ENCODE peak calls at places on chromosomes 11 and 22, in ten cellular contexts. R is colonic mucosa; N is lower leg skin; Z is uterus; T is IMR-90; D is AG04450; P is AG10803; H is mucosa of descending colon; M is pancreas; Q is CD8-positive, alpha-beta T cell. L is an unnamed sample.

GRCh38 chr22:32127904-32128303 is 31.2 kb downstream of the C22orf42 start:
- DNase-seq in R (no peak), N (no peak), Z (no peak), T (no peak), D (no peak), P (no peak), H (no peak), M (no peak), Q (no peak), L (no peak)

GRCh38 chr22:25564979-25565677 is 653 bp downstream of the GRK3 start:
- DNase-seq in R (peak), N (peak), Z (peak), T (no peak), D (no peak), P (no peak), H (peak), M (peak), Q (no peak), L (no peak)

GRCh38 chr22:22214819-22215329 is 29.7 kb upstream of the VPREB1 start:
- DNase-seq in R (no peak), N (no peak), Z (no peak), T (no peak), D (no peak), P (no peak), H (no peak), M (no peak), Q (no peak), L (no peak)

GRCh38 chr11:85875505-85875904 is 20.3 kb downstream of the CCDC83 start:
- DNase-seq in R (no peak), N (no peak), Z (no peak), T (peak), D (no peak), P (peak), H (no peak), M (no peak), Q (no peak), L (peak)

GRCh38 chr22:33073989-33074391 is 15.8 kb upstream of the SYN3 start:
- DNase-seq in R (no peak), N (no peak), Z (no peak), T (no peak), D (no peak), P (no peak), H (no peak), M (no peak), Q (no peak), L (peak)

GRCh38 chr11:78801161-78801884 is 226.7 kb upstream of the NARS2 start:
- DNase-seq in R (peak), N (no peak), Z (peak), T (peak), D (peak), P (peak), H (no peak), M (no peak), Q (no peak), L (peak)

GRCh38 chr22:45155050-45155840 is 8.5 kb upstream of the NUP50 start:
- DNase-seq in R (no peak), N (no peak), Z (no peak), T (peak), D (no peak), P (peak), H (no peak), M (no peak), Q (no peak), L (peak)

GRCh38 chr11:14644396-14645246 is 1.0 kb downstream of the PDE3B start:
- DNase-seq in R (peak), N (peak), Z (no peak), T (no peak), D (no peak), P (no peak), H (peak), M (peak), Q (peak), L (peak)

GRCh38 chr11:111772535-111772934 is 6.3 kb upstream of the PPP2R1B start:
- DNase-seq in R (no peak), N (no peak), Z (no peak), T (no peak), D (no peak), P (no peak), H (no peak), M (no peak), Q (no peak), L (no peak)

GRCh38 chr11:133474461-133474860 is 57.8 kb downstream of the OPCML start:
- DNase-seq in R (no peak), N (no peak), Z (no peak), T (no peak), D (no peak), P (no peak), H (no peak), M (no peak), Q (no peak), L (no peak)

GRCh38 chr11:2929880-2930704 is 872 bp upstream of the PHLDA2 start:
- DNase-seq in R (peak), N (no peak), Z (no peak), T (peak), D (peak), P (peak), H (peak), M (peak), Q (no peak), L (peak)

GRCh38 chr11:71518506-71519471 is 8.3 kb upstream of the KRTAP5-7 start:
- DNase-seq in R (no peak), N (peak), Z (no peak), T (no peak), D (no peak), P (no peak), H (no peak), M (no peak), Q (no peak), L (no peak)

GRCh38 chr11:58958500-58958899 is 19.2 kb downstream of the GLYATL1 start:
- DNase-seq in R (peak), N (no peak), Z (no peak), T (no peak), D (no peak), P (peak), H (peak), M (no peak), Q (peak), L (peak)

GRCh38 chr11:6618117-6619020 is 853 bp downstream of the TPP1 start:
- DNase-seq in R (peak), N (no peak), Z (peak), T (peak), D (peak), P (peak), H (peak), M (peak), Q (peak), L (peak)

GRCh38 chr11:102377891-102378290 is 30.9 kb downstream of the BIRC2 start:
- DNase-seq in R (no peak), N (no peak), Z (no peak), T (no peak), D (no peak), P (no peak), H (no peak), M (no peak), Q (no peak), L (no peak)

GRCh38 chr11:12284321-12285050 is 92.9 kb upstream of the PARVA start:
- DNase-seq in R (peak), N (peak), Z (no peak), T (peak), D (peak), P (peak), H (no peak), M (no peak), Q (no peak), L (peak)

GRCh38 chr11:112656772-112657428 is 304.3 kb upstream of the NCAM1 start:
- DNase-seq in R (no peak), N (no peak), Z (no peak), T (peak), D (no peak), P (peak), H (no peak), M (no peak), Q (no peak), L (peak)

GRCh38 chr22:29152381-29153138 is 53.1 kb upstream of the EMID1 start:
- DNase-seq in R (peak), N (no peak), Z (no peak), T (no peak), D (no peak), P (no peak), H (peak), M (no peak), Q (no peak), L (peak)

GRCh38 chr11:133712235-133712634 is 133.1 kb downstream of the SPATA19 start:
- DNase-seq in R (no peak), N (peak), Z (no peak), T (no peak), D (no peak), P (no peak), H (no peak), M (no peak), Q (no peak), L (no peak)

GRCh38 chr11:2483426-2483825 is 38.6 kb downstream of the KCNQ1 start:
- DNase-seq in R (no peak), N (no peak), Z (no peak), T (no peak), D (no peak), P (no peak), H (no peak), M (no peak), Q (peak), L (no peak)

GRCh38 chr22:35306350-35306967 is 6.8 kb downstream of the TOM1 start:
- DNase-seq in R (no peak), N (no peak), Z (no peak), T (no peak), D (no peak), P (no peak), H (no peak), M (no peak), Q (no peak), L (peak)

GRCh38 chr22:44620129-44620840 is 81.7 kb upstream of the PRR5 start:
- DNase-seq in R (peak), N (peak), Z (peak), T (peak), D (no peak), P (peak), H (peak), M (no peak), Q (peak), L (peak)

GRCh38 chr22:24772493-24773220 is 1.9 kb downstream of the PIWIL3 start:
- DNase-seq in R (no peak), N (peak), Z (no peak), T (peak), D (no peak), P (peak), H (no peak), M (no peak), Q (no peak), L (peak)

GRCh38 chr22:48153726-48154125 is 1391.3 kb downstream of the TBC1D22A start:
- DNase-seq in R (peak), N (peak), Z (no peak), T (no peak), D (no peak), P (no peak), H (peak), M (no peak), Q (no peak), L (no peak)

GRCh38 chr11:21794306-21794705 is 398.6 kb upstream of the ANO5 start:
- DNase-seq in R (no peak), N (no peak), Z (no peak), T (no peak), D (no peak), P (no peak), H (no peak), M (no peak), Q (no peak), L (no peak)

GRCh38 chr11:120590472-120590871 is 78.9 kb downstream of the GRIK4 start:
- DNase-seq in R (no peak), N (no peak), Z (no peak), T (peak), D (no peak), P (no peak), H (no peak), M (no peak), Q (no peak), L (no peak)

GRCh38 chr11:67544591-67545242 is 21.5 kb upstream of the CABP2 start:
- DNase-seq in R (peak), N (no peak), Z (no peak), T (no peak), D (no peak), P (no peak), H (no peak), M (no peak), Q (no peak), L (peak)

GRCh38 chr22:45994516-45995404 is 17.8 kb upstream of the WNT7B start:
- DNase-seq in R (peak), N (peak), Z (peak), T (peak), D (no peak), P (peak), H (peak), M (peak), Q (peak), L (peak)

GRCh38 chr11:124080319-124081001 is 34.8 kb upstream of the VWA5A start:
- DNase-seq in R (no peak), N (no peak), Z (no peak), T (no peak), D (no peak), P (no peak), H (no peak), M (no peak), Q (no peak), L (peak)

GRCh38 chr11:114162719-114163123 is 103.2 kb downstream of the ZBTB16 start:
- DNase-seq in R (peak), N (peak), Z (peak), T (peak), D (peak), P (peak), H (peak), M (peak), Q (no peak), L (peak)

GRCh38 chr22:35044607-35045390 is 21.2 kb upstream of the ISX start:
- DNase-seq in R (no peak), N (no peak), Z (no peak), T (no peak), D (no peak), P (no peak), H (no peak), M (no peak), Q (no peak), L (no peak)

GRCh38 chr11:2885676-2886081 is at the start of gene CDKN1C:
- DNase-seq in R (peak), N (peak), Z (peak), T (peak), D (no peak), P (peak), H (peak), M (peak), Q (peak), L (peak)

GRCh38 chr11:114180301-114181055 is 115.7 kb upstream of the NNMT start:
- DNase-seq in R (peak), N (no peak), Z (peak), T (no peak), D (no peak), P (no peak), H (peak), M (no peak), Q (no peak), L (no peak)

GRCh38 chr11:66262191-66262590 is 6.2 kb upstream of the RAB1B start:
- DNase-seq in R (no peak), N (no peak), Z (no peak), T (no peak), D (no peak), P (no peak), H (no peak), M (peak), Q (no peak), L (no peak)

DNA sequence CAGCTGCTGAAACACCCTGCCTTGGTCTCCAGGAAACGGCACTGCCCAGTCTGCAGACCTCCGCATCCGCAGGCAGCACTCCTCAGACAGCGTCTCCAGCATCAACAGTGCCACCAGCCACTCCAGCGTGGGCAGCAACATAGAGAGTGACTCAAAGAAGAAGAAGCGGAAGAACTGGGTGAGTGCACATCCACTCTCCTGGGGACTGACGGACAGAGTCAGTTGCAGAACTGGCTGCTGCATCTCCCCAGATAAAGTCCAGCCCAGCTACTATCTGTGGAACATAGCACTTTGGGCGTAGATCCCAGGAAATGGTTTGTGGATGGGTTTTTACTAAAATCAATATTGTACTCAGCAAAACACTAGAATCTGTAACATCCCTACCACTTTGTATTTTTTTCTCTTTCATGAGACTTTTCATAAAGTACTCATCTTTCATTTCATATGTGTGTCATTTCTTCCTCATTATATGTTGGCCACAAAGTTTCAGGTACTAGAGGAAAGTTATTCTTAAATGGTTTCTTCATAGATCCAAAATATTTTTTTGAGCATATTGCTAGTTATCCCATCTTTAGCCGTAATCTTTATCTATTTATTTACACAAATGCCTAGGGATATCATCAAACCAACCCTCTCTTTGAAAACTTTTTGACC is 80.1 kb downstream of the DBX1 start:
- DNase-seq in R (no peak), N (no peak), Z (no peak), T (no peak), D (no peak), P (no peak), H (no peak), M (no peak), Q (no peak), L (no peak)
- TF ChIP-seq CTCF in R (no peak), N (no peak), Z (no peak), T (no peak), D (no peak), P (no peak), H (no peak), M (no peak), Q (no peak), L (no peak)

DNA sequence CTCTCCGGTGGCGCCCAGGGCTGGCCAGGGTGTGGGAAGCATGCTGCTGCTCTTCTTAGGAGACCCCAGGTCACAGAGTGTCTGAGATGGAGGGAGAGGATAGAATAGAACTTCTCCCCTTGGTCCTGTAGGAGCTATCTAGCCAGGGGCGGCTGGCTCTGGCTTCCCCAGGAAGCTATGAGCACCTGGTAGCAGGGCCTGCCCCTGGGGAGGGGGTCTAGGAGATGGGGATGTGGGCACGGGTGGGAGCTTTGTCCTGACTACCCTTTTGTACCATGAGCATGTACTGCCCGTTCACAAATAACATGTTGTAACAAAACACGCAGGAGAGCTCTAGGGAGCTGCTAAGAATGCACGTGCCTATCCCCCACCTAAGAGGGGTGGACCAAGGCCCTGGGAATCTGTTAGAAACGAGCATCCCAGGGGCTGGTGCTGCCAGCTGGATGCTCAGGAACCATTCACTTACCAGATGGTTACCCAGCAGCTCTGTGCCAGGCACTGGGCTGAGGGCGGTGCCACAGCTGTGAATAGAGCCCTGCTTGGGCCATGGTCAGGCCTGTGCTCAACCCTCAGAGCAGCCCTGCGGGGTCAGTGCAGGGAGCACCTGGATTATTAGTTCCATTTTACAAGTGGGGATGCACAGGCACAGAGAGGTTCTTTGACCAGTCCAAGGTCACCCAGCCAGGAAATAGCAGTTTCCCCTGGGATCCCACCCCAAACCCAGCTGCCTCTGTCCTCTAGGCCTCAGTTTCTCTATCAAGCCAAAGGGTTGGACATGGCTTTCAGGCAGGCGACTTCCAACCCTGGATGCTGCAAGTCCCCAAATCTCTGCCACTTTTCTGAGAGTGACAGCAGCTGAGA is 2.2 kb downstream of the SLC39A13 start:
- DNase-seq in R (no peak), N (no peak), Z (no peak), T (no peak), D (no peak), P (no peak), H (peak), M (no peak), Q (no peak), L (no peak)
- H3K4me3 ChIP-seq in R (no peak), N (no peak), Z (no peak), T (no peak), D (peak), P (peak), H (no peak), M (no peak), Q (no peak), L (peak)

GRCh38 chr11:132035736-132036135 is 665.3 kb downstream of the NTM start:
- DNase-seq in R (no peak), N (no peak), Z (no peak), T (no peak), D (no peak), P (no peak), H (no peak), M (no peak), Q (no peak), L (no peak)

GRCh38 chr11:132037467-132037862 is 667.0 kb downstream of the NTM start:
- DNase-seq in R (no peak), N (no peak), Z (no peak), T (no peak), D (no peak), P (no peak), H (no peak), M (no peak), Q (no peak), L (no peak)

GRCh38 chr11:132036751-132037466 is 666.5 kb downstream of the NTM start:
- DNase-seq in R (no peak), N (no peak), Z (no peak), T (peak), D (no peak), P (peak), H (no peak), M (no peak), Q (no peak), L (no peak)

GRCh38 chr11:132039521-132039920 is 669.1 kb downstream of the NTM start:
- DNase-seq in R (no peak), N (no peak), Z (no peak), T (no peak), D (no peak), P (no peak), H (no peak), M (no peak), Q (no peak), L (no peak)

GRCh38 chr11:132037961-132038360 is 667.5 kb downstream of the NTM start:
- DNase-seq in R (no peak), N (no peak), Z (no peak), T (no peak), D (no peak), P (no peak), H (no peak), M (no peak), Q (no peak), L (no peak)
- TF ChIP-seq CTCF in R (no peak), N (no peak), Z (no peak), T (no peak), D (no peak), P (no peak), H (no peak), M (no peak), Q (no peak), L (no peak)

GRCh38 chr11:16945671-16946469 is 68.3 kb downstream of the PLEKHA7 start:
- DNase-seq in R (peak), N (no peak), Z (no peak), T (peak), D (no peak), P (peak), H (peak), M (peak), Q (no peak), L (peak)
- H3K4me3 ChIP-seq in R (no peak), N (no peak), Z (no peak), T (no peak), D (no peak), P (no peak), H (no peak), M (no peak), Q (no peak), L (no peak)

GRCh38 chr11:108871152-108871551 is 206.3 kb downstream of the DDX10 start:
- DNase-seq in R (no peak), N (no peak), Z (peak), T (peak), D (peak), P (peak), H (no peak), M (no peak), Q (no peak), L (peak)
- TF ChIP-seq CTCF in R (no peak), N (no peak), Z (peak), T (peak), D (peak), P (peak), H (no peak), M (peak), Q (no peak), L (peak)

GRCh38 chr11:10752061-10752460 is 1.0 kb downstream of the CTR9 start:
- DNase-seq in R (no peak), N (no peak), Z (no peak), T (no peak), D (no peak), P (no peak), H (no peak), M (no peak), Q (no peak), L (no peak)
- H3K4me3 ChIP-seq in R (peak), N (no peak), Z (peak), T (peak), D (peak), P (peak), H (no peak), M (peak), Q (peak), L (peak)

GRCh38 chr11:18171377-18172000 is 1.1 kb upstream of the MRGPRX4 start:
- DNase-seq in R (no peak), N (no peak), Z (no peak), T (no peak), D (no peak), P (peak), H (no peak), M (no peak), Q (no peak), L (peak)
- TF ChIP-seq CTCF in R (no peak), N (no peak), Z (no peak), T (peak), D (peak), P (peak), H (no peak), M (no peak), Q (no peak), L (peak)